ENCODE peak calls at places on chromosomes 13 and 19, in five cellular contexts. One of them, this sample, is unnamed.

GRCh38 chr13:72261732-72262131 is 394.7 kb upstream of the DACH1 start:
- ATAC-seq in foreskin keratinocyte: no peak
- ATAC-seq in activated naive CD8-positive, alpha-beta T cell treated with anti-CD3 and anti-CD28 coated beads, Interleukin-2, amount 50 U/mL, for 24 hours: no peak
- ATAC-seq in CD8-positive, alpha-beta T cell: no peak
- ATAC-seq in left lung: no peak
- ATAC-seq in this sample: no peak

GRCh38 chr13:37495046-37495445 is 103.5 kb downstream of the POSTN start:
- ATAC-seq in activated naive CD8-positive, alpha-beta T cell treated with anti-CD3 and anti-CD28 coated beads, Interleukin-2, amount 50 U/mL, for 24 hours: no peak
- ATAC-seq in foreskin keratinocyte: peak
- ATAC-seq in left lung: no peak
- ATAC-seq in CD8-positive, alpha-beta T cell: no peak
- ATAC-seq in this sample: no peak

GRCh38 chr13:28964831-28965230 is 144.7 kb downstream of the MTUS2 start:
- ATAC-seq in left lung: no peak
- ATAC-seq in CD8-positive, alpha-beta T cell: no peak
- ATAC-seq in activated naive CD8-positive, alpha-beta T cell treated with anti-CD3 and anti-CD28 coated beads, Interleukin-2, amount 50 U/mL, for 24 hours: no peak
- ATAC-seq in foreskin keratinocyte: no peak
- ATAC-seq in this sample: no peak

GRCh38 chr13:24173775-24174174 is 13.3 kb downstream of the SPATA13 start:
- ATAC-seq in CD8-positive, alpha-beta T cell: no peak
- ATAC-seq in left lung: no peak
- ATAC-seq in activated naive CD8-positive, alpha-beta T cell treated with anti-CD3 and anti-CD28 coated beads, Interleukin-2, amount 50 U/mL, for 24 hours: peak
- ATAC-seq in foreskin keratinocyte: no peak
- ATAC-seq in this sample: no peak

GRCh38 chr13:76717092-76717491 is 169.1 kb downstream of the KCTD12 start:
- ATAC-seq in activated naive CD8-positive, alpha-beta T cell treated with anti-CD3 and anti-CD28 coated beads, Interleukin-2, amount 50 U/mL, for 24 hours: no peak
- ATAC-seq in left lung: no peak
- ATAC-seq in CD8-positive, alpha-beta T cell: no peak
- ATAC-seq in foreskin keratinocyte: peak
- ATAC-seq in this sample: no peak

GRCh38 chr13:99119686-99120085 is 81.0 kb upstream of the UBAC2 start:
- ATAC-seq in foreskin keratinocyte: peak
- ATAC-seq in activated naive CD8-positive, alpha-beta T cell treated with anti-CD3 and anti-CD28 coated beads, Interleukin-2, amount 50 U/mL, for 24 hours: peak
- ATAC-seq in left lung: no peak
- ATAC-seq in CD8-positive, alpha-beta T cell: peak
- ATAC-seq in this sample: no peak

GRCh38 chr13:30170569-30170968 is 136.8 kb downstream of the KATNAL1 start:
- ATAC-seq in activated naive CD8-positive, alpha-beta T cell treated with anti-CD3 and anti-CD28 coated beads, Interleukin-2, amount 50 U/mL, for 24 hours: no peak
- ATAC-seq in CD8-positive, alpha-beta T cell: no peak
- ATAC-seq in foreskin keratinocyte: no peak
- ATAC-seq in left lung: no peak
- ATAC-seq in this sample: no peak

GRCh38 chr19:7492142-7493055 is 3.6 kb upstream of the PEX11G start:
- ATAC-seq in foreskin keratinocyte: no peak
- ATAC-seq in left lung: peak
- ATAC-seq in CD8-positive, alpha-beta T cell: peak
- ATAC-seq in activated naive CD8-positive, alpha-beta T cell treated with anti-CD3 and anti-CD28 coated beads, Interleukin-2, amount 50 U/mL, for 24 hours: peak
- ATAC-seq in this sample: peak

GRCh38 chr19:44648536-44649370 is 5.0 kb downstream of the PVR start:
- ATAC-seq in foreskin keratinocyte: peak
- ATAC-seq in CD8-positive, alpha-beta T cell: no peak
- ATAC-seq in activated naive CD8-positive, alpha-beta T cell treated with anti-CD3 and anti-CD28 coated beads, Interleukin-2, amount 50 U/mL, for 24 hours: no peak
- ATAC-seq in left lung: peak
- ATAC-seq in this sample: no peak

GRCh38 chr13:79468402-79468801 is 12.6 kb upstream of the NDFIP2 start:
- ATAC-seq in foreskin keratinocyte: no peak
- ATAC-seq in left lung: no peak
- ATAC-seq in CD8-positive, alpha-beta T cell: no peak
- ATAC-seq in activated naive CD8-positive, alpha-beta T cell treated with anti-CD3 and anti-CD28 coated beads, Interleukin-2, amount 50 U/mL, for 24 hours: no peak
- ATAC-seq in this sample: no peak

GRCh38 chr13:80555796-80556195 is 214.9 kb upstream of the SPRY2 start:
- ATAC-seq in foreskin keratinocyte: no peak
- ATAC-seq in left lung: no peak
- ATAC-seq in activated naive CD8-positive, alpha-beta T cell treated with anti-CD3 and anti-CD28 coated beads, Interleukin-2, amount 50 U/mL, for 24 hours: no peak
- ATAC-seq in CD8-positive, alpha-beta T cell: no peak
- ATAC-seq in this sample: no peak

GRCh38 chr13:112554214-112554850 is 33.6 kb downstream of the TUBGCP3 start:
- ATAC-seq in activated naive CD8-positive, alpha-beta T cell treated with anti-CD3 and anti-CD28 coated beads, Interleukin-2, amount 50 U/mL, for 24 hours: no peak
- ATAC-seq in left lung: no peak
- ATAC-seq in foreskin keratinocyte: no peak
- ATAC-seq in CD8-positive, alpha-beta T cell: no peak
- ATAC-seq in this sample: no peak

GRCh38 chr13:45238945-45239795 is 38.3 kb upstream of the KCTD4 start:
- ATAC-seq in foreskin keratinocyte: peak
- ATAC-seq in left lung: no peak
- ATAC-seq in activated naive CD8-positive, alpha-beta T cell treated with anti-CD3 and anti-CD28 coated beads, Interleukin-2, amount 50 U/mL, for 24 hours: no peak
- ATAC-seq in CD8-positive, alpha-beta T cell: no peak
- ATAC-seq in this sample: peak

GRCh38 chr13:23325191-23325590 is 108.3 kb downstream of the SACS start:
- ATAC-seq in left lung: no peak
- ATAC-seq in activated naive CD8-positive, alpha-beta T cell treated with anti-CD3 and anti-CD28 coated beads, Interleukin-2, amount 50 U/mL, for 24 hours: no peak
- ATAC-seq in CD8-positive, alpha-beta T cell: no peak
- ATAC-seq in foreskin keratinocyte: no peak
- ATAC-seq in this sample: peak

GRCh38 chr19:15471639-15472101 is 7.3 kb upstream of the RASAL3 start:
- ATAC-seq in CD8-positive, alpha-beta T cell: no peak
- ATAC-seq in foreskin keratinocyte: no peak
- ATAC-seq in left lung: no peak
- ATAC-seq in activated naive CD8-positive, alpha-beta T cell treated with anti-CD3 and anti-CD28 coated beads, Interleukin-2, amount 50 U/mL, for 24 hours: no peak
- ATAC-seq in this sample: no peak